ENCODE peak calls at places on chromosomes 16 and 17, in five cellular contexts. S is mammary epithelial cell, J is SK-N-SH, E is PC-9, Y is osteoblast. M is an unnamed sample. For H4K20me1, the result is how much of the 10 kb centered on the place peaks cover.

GRCh38 chr17:16449121-16449570 is 33.8 kb downstream of the TRPV2 start:
- DNase-seq in S (peak), E (no peak), Y (peak), J (no peak), M (peak)

GRCh38 chr16:1464894-1465566 is 9.8 kb downstream of the CLCN7 start:
- DNase-seq in Y (no peak), S (no peak), E (no peak), J (no peak), M (no peak)

GRCh38 chr16:87581867-87582220 is 20.5 kb upstream of the JPH3 start:
- DNase-seq in E (peak), S (peak), J (peak), Y (peak), M (peak)

GRCh38 chr17:83077411-83077810 is 2.0 kb upstream of the METRNL start:
- DNase-seq in S (no peak), J (peak), E (no peak), Y (no peak), M (no peak)

GRCh38 chr16:30895592-30896202 is 717 bp upstream of the CTF1 start:
- DNase-seq in S (no peak), E (no peak), Y (peak), J (no peak), M (no peak)

GRCh38 chr17:32350662-32351418 is 883 bp downstream of the ZNF207 start:
- DNase-seq in E (peak), S (peak), Y (no peak), J (peak), M (peak)

GRCh38 chr17:50346313-50347086 is 574 bp downstream of the XYLT2 start:
- DNase-seq in Y (peak), J (peak), E (peak), S (peak), M (no peak)

GRCh38 chr17:41061969-41062368 is 2.1 kb upstream of the KRTAP2-3 start:
- DNase-seq in Y (peak), E (peak), S (peak), J (no peak), M (peak)

GRCh38 chr16:2471016-2471652 is at the start of gene NTN3:
- DNase-seq in S (no peak), J (peak), Y (peak), E (no peak), M (no peak)

GRCh38 chr16:28042856-28043255 is 20.7 kb downstream of the GSG1L start:
- DNase-seq in J (no peak), E (no peak), S (no peak), Y (peak), M (peak)

GRCh38 chr17:35747540-35748017 is 5.5 kb downstream of the GAS2L2 start:
- DNase-seq in J (peak), Y (peak), E (no peak), S (peak), M (peak)

GRCh38 chr17:17079761-17080160 is 37.5 kb downstream of the MPRIP start:
- DNase-seq in Y (peak), S (no peak), J (no peak), E (no peak), M (no peak)

GRCh38 chr16:19513377-19514053 is 8.4 kb downstream of the GDE1 start:
- DNase-seq in S (no peak), J (no peak), Y (no peak), E (peak), M (no peak)

DNA sequence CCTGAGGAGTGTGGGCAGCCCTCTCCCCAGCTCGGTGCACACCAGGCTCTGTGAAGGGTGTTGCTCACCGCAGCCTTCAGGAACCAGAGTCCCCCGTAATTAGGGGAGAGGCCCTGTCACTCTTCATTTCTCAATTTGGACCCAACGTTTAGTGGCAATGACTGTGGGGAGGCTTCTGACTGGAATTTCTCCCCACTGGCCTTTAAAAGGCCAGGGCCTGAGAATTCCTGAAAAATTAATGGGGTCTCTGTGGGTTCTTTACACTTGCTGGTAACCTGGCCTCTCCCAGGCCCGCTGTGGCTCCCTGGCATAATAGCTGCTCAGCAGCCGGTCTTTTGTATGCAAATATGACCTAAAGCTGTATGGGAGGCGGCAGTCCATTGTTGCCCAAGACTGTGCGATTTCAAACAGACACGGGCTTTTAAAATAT is 209.7 kb downstream of the MSI2 start:
- DNase-seq in J (no peak), Y (no peak), S (no peak), E (no peak), M (no peak)
- H4K20me1 ChIP-seq in J (under half), Y (under half), S (under half), E (under half), M (under half)

GRCh38 chr17:80763293-80763867 is 218.7 kb downstream of the RPTOR start:
- DNase-seq in S (no peak), J (no peak), Y (peak), E (no peak), M (no peak)
- H3K4me3 ChIP-seq in S (no peak), J (no peak), Y (no peak), E (no peak), M (no peak)

GRCh38 chr16:89452241-89452640 is 38.1 kb downstream of the ANKRD11 start:
- DNase-seq in E (no peak), J (no peak), Y (no peak), S (no peak), M (no peak)

GRCh38 chr16:89452925-89453324 is 37.4 kb downstream of the ANKRD11 start:
- DNase-seq in E (no peak), S (no peak), Y (no peak), J (no peak), M (no peak)

GRCh38 chr16:89449726-89450335 is 40.5 kb downstream of the ANKRD11 start:
- DNase-seq in E (peak), J (no peak), Y (no peak), S (peak), M (peak)

GRCh38 chr16:89448656-89449055 is 41.7 kb downstream of the ANKRD11 start:
- DNase-seq in S (no peak), E (no peak), Y (peak), J (no peak), M (no peak)

DNA sequence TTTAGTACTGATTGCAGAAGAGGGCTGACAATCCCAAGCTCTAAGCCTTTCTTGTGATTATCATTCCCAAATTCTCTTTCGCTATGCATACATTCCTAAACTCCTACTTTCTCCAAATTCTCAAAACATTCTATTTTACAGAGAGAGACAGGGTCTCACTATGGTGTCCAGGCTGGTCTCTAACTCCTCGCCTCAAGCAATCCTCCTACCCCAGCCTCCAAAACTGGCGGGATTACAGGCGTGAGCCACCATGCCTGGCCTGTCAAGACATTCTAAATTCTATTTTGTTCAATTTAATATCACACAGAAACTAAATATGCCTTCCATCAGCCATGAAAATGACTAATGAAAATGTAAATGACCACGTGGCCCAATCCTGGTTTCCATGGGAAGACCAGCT is 39.8 kb downstream of the ANKRD11 start:
- DNase-seq in S (no peak), J (no peak), E (no peak), Y (no peak), M (no peak)
- H4K20me1 ChIP-seq in S (under half), J (half or more), E (half or more), Y (half or more), M (half or more)

GRCh38 chr16:4052801-4053662 is 63.2 kb downstream of the ADCY9 start:
- DNase-seq in Y (peak), E (no peak), J (no peak), S (peak), M (peak)
- H3K4me3 ChIP-seq in Y (peak), E (peak), J (no peak), S (no peak), M (no peak)

GRCh38 chr16:88639231-88640038 is 1.1 kb downstream of the IL17C start:
- DNase-seq in Y (peak), S (no peak), E (no peak), J (peak), M (no peak)
- H4K20me1 ChIP-seq in Y (under half), S (under half), E (under half), J (under half), M (under half)

GRCh38 chr17:34571428-34572130 is 7.8 kb upstream of the TMEM132E start:
- DNase-seq in Y (no peak), J (peak), E (no peak), S (no peak), M (no peak)
- H3K4me3 ChIP-seq in Y (no peak), J (no peak), E (no peak), S (no peak), M (no peak)

M was measured in astrocyte.